ENCODE peak calls at places on chromosomes 16 and 17, in eight cellular contexts. G is body of pancreas, R is esophagus muscularis mucosa, Z is IMR-90, T is tibial nerve, C is breast epithelium, U is lower leg skin, P is heart left ventricle. D is an unnamed sample.

GRCh38 chr17:40068129-40068581 is 5.4 kb downstream of the THRA start:
- DNase-seq in T (peak), R (no peak), P (peak), C (no peak), U (no peak), Z (no peak), G (no peak), D (no peak)

GRCh38 chr16:77496934-77497333 is 62.1 kb upstream of the ADAMTS18 start:
- DNase-seq in C (no peak), U (no peak), P (no peak), Z (no peak), R (no peak), T (no peak), G (no peak), D (no peak)

GRCh38 chr16:21656795-21657768 is 4.7 kb upstream of the IGSF6 start:
- DNase-seq in R (no peak), G (peak), C (no peak), U (no peak), T (peak), P (no peak), Z (peak), D (no peak)

GRCh38 chr16:27446721-27447120 is 44.7 kb downstream of the IL21R start:
- DNase-seq in G (peak), P (peak), U (no peak), Z (no peak), R (no peak), C (no peak), T (no peak), D (peak)

GRCh38 chr17:75073618-75074047 is 14.1 kb upstream of the SLC16A5 start:
- DNase-seq in R (no peak), P (no peak), T (no peak), U (no peak), C (peak), G (no peak), Z (no peak), D (no peak)

GRCh38 chr17:72826602-72827001 is 265.9 kb downstream of the SLC39A11 start:
- DNase-seq in Z (peak), C (no peak), R (no peak), U (no peak), P (no peak), T (no peak), G (no peak), D (no peak)

GRCh38 chr16:57367111-57367752 is 5.1 kb upstream of the CX3CL1 start:
- DNase-seq in G (no peak), C (peak), R (peak), U (no peak), P (no peak), T (no peak), Z (no peak), D (no peak)

GRCh38 chr16:11586856-11587642 is at the start of gene LITAF:
- DNase-seq in U (no peak), C (peak), Z (peak), T (peak), R (no peak), P (peak), G (peak), D (peak)

GRCh38 chr16:67445913-67446907 is 15.3 kb downstream of the HSD11B2 start:
- DNase-seq in Z (no peak), C (no peak), P (peak), G (peak), U (no peak), R (no peak), T (no peak), D (no peak)

GRCh38 chr16:27639588-27640276 is 89.8 kb downstream of the KATNIP start:
- DNase-seq in R (no peak), T (peak), P (no peak), C (no peak), G (peak), Z (peak), U (no peak), D (peak)

DNA sequence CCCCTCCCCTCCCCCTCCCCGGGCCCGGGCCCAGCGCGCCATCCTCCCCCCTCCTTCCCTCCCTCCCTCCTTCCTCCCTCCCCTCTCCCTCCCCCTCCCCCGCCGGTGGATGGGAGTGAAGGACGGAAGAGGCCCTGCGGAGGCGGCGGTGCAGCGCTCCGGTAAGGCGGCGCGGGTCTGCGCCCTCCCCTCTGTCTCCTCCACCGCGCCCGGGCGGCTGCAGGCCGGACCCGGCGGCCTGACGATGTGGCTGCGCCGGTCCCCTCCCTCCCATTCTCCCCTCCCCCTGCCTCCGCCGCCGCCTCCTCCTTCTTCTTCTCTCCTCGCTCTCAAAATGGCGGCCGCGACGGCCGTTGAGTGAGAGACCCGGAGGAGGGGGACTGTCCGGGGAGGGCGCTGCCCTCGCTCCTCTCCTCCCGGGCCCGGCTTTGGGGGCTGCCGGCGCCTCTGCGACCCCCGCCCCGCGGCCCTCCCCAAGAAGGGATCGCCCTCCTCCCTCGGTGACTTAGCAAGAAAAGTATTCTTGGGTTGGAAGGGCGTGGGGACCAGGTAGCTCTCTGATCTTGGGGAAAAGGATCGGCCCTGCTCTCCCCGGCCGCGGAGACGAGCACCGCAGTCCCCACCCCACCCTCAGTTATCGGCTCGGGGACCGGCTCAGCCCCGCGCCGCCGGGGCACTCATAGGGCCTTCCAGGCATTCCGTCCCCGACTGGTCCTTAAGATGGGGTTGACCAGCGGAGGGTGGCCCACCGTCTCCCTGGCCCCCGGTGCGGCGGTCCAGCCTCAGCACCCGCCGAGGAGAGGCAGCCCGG is 597 bp downstream of the PAFAH1B1 start:
- DNase-seq in C (peak), U (peak), G (peak), Z (peak), P (peak), R (peak), T (peak), D (peak)
- TF ChIP-seq POLR2A in C (no peak), U (no peak), G (no peak), Z (no peak), P (no peak), R (no peak), T (peak), D (peak)

DNA sequence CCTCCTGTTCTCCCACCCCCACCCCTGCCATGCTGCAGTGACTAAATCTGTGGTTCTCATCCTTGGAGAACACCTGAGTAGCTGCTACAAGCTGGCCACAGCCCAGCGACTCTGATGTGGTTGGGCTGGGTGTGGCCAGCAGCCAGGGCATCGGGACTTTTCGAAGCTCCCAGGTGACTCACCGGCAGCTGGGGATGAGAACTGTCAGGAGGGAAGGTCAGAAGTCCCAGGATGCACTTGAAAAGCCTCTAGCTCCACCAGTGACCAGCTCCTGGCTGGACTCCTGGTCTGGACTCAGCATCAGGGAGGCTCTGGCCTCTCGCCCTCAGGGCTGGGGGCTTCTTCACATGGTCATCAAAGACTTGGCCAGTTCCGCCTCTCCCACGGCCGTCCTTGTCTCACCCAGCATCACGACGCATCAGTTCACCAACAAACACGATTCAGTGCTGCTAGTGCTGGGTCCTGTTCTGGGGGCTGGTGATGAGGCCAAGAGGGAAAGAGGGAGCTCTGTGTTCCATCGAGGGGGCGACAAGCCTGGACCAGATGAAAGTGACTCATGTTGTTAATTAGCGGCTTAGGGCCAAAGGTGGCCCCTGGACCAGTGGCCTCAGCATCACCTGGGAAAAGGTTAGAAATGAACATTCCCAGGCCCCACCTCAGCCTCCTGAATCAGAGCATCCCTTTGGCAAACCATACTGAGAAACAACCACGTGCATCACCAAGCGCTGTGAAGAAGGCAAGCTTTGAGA is 3.9 kb upstream of the C17orf99 start:
- DNase-seq in Z (peak), P (no peak), U (peak), T (no peak), C (peak), R (no peak), G (peak), D (no peak)
- TF ChIP-seq POLR2A in Z (no peak), P (no peak), U (no peak), T (no peak), C (no peak), R (no peak), G (no peak), D (no peak)

GRCh38 chr17:76078859-76079576 is at the start of gene ZACN:
- DNase-seq in T (no peak), P (no peak), R (no peak), G (no peak), Z (no peak), U (no peak), C (no peak), D (no peak)
- TF ChIP-seq POLR2A in T (no peak), P (no peak), R (no peak), G (no peak), Z (no peak), U (no peak), C (no peak), D (no peak)

DNA sequence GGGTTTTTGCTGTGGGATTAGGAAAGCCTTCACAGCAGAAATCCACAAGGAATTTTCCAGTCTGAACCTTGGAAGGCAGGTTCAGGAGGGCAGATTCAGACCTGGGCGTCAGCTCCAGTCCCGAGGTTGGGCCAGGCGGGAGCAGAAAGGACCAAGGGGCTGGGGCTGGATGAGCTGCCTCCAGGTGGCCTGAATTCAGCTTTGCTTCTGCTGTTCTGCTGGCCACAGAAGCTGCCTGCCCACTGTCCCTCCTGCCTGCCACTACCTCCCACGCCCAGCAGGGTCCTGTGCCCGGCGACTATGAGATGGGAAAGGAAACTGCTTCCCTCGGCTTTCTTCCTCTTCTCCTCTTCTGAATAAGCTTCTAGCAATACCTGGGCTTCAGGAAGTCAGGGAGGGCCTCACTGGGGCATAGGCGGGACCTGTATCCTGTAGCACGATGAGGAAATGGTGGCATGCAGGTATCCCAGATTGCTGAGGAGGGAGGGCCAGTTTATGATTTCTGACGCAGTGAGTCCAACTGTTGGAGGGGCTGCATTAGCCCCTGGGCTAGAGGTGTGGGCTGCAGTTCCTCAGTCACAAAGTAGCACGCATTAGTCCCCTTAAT is 18.4 kb downstream of the TBX4 start:
- DNase-seq in R (no peak), G (no peak), Z (no peak), C (no peak), U (no peak), T (no peak), P (no peak), D (no peak)
- TF ChIP-seq POLR2A in R (no peak), G (no peak), Z (no peak), C (no peak), U (no peak), T (no peak), P (no peak), D (no peak)

DNA sequence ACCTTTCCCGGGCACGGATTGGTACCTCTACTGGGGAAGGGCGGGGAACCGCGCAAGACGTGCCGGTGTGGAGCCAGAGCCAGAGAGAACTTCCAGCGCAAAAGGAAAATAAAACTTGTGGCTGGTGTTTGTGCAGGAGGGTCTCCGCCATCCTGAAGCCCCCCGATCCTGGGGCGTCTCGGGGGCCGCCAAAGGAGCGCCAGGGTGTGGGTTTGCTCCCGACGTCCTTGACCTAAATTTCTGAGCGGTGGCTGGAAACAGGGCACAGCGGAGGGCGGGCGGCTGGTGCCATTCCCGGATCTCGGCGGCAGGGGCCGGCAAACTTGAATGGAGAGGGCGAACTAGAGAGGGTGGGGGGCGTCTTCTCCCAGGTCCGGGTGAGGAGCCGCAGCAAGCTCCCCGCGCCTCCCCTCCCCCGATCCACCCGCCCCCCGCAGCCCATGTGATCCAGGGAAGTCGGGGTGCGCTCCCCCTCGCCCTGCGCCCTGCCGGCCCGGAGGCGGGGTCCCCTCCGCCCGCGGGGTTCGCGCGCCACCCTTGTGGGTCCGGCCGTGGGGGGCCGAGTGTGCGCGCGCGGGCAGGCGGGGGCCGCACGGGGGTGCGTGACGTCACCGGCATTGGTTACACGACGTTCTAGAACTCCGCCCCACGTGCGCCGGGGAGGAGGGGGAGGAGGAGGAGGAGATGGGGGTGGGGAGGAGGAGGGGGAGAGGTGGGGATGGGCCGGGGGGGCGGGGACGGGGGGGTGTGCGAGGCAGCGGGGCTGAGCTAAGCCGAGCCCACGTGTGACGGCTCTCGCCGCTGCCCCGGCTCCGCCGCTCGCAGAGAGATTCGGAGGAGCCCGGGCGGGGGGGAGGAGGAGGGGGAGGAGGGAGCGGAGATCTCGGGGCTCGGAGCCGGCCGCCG is at the start of gene MSI2:
- DNase-seq in T (peak), U (peak), P (peak), R (peak), Z (peak), G (peak), C (peak), D (peak)
- TF ChIP-seq POLR2A in T (peak), U (no peak), P (peak), R (no peak), Z (no peak), G (peak), C (no peak), D (no peak)

DNA sequence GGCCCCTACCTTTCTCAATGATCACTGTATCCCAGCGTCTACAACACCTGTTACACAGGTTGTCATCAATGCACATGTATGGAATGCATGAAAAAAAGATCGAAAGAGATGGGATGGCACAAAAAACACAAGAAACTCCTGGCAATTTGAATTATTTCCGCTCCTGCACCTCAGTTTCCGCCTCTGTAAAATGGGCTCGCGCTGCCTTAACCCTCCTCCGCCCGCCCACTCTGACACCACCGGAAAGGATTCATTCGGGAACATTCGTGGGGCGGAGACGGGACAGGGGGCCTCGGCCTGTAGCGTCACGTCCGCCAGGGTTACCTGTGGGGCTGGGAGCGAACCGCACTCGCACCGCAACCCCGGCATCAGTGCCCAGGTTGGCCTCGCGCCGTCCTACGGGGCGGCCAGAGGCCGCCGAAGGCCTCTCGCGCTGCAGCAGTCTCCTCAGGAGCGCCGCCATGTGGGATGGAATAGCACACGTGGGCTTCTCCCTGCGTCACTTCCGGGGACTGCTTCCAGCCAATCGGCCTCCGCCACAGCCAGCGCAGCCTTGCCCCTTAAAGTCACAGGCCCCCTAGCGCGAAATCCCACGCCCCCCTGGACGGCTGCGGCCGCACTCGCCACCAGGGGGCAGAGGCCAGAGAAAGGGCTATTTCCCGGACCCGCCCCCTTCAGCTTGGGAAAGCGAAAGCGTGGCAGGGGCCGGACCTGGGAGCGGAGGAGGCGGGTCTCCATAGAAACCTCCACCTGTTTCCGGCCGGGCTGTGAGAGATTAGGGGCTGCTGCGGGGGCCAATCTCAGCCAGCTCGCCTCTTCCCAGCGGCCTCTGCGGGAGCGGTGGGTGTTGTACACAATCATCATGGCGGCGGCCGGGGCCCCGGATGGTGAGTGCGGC is at the start of the genes EARS2 and UBFD1:
- DNase-seq in U (peak), Z (peak), R (peak), G (peak), C (peak), P (peak), T (peak), D (peak)
- TF ChIP-seq POLR2A in U (no peak), Z (peak), R (no peak), G (peak), C (no peak), P (peak), T (peak), D (peak)

DNA sequence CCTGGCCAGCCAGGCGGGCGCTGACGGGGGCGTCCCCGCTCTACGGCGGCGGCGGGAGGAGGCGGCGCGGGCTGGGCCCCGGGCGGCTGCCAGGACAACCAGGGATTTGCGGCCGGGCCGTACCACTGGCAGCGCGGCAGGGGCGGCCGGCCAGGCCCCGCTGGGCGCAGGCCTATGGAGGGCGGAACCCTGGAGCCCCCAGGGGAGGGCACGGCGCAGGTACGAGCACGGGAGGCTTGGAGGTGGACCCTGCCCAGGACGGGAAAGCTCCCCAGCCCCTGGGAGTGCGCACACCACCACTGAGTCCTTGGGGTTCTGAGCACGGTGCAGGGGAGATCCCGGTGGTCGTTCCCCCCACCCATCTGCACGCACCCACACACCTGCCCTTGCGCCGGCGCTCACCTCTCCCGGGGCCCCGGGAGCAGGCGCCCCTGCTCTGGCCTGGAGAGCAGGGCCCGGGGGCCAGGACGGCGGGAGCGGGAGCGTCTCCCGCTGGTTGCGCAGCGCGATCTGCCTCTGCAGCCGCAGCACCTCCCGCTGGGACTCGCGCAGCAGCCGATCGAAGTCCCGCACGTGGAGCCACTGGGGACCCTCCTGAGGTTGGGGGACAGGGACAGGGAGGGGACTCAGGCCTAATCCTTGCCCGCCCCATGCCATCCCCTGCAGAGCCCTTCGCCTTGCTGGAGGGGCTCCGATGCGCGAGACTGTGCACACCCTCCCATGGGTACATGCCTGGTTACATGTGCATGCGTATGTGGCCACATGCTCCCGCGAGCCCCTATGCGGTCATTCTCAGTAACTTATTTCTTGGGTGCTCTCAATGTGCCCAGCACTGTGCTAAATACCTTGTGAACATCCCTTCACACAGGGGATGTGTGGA is 3.9 kb downstream of the TSPOAP1 start:
- DNase-seq in P (peak), R (no peak), U (no peak), Z (peak), C (no peak), G (peak), T (no peak), D (peak)
- TF ChIP-seq POLR2A in P (no peak), R (no peak), U (no peak), Z (no peak), C (no peak), G (peak), T (no peak), D (peak)

GRCh38 chr17:44770526-44770925 is 11.7 kb downstream of the ADAM11 start:
- DNase-seq in U (no peak), G (no peak), C (no peak), P (no peak), R (no peak), Z (no peak), T (no peak), D (no peak)

GRCh38 chr17:44775136-44775837 is 16.5 kb downstream of the ADAM11 start:
- DNase-seq in C (peak), T (no peak), P (peak), Z (peak), G (peak), R (peak), U (peak), D (peak)

GRCh38 chr17:44774271-44775135 is 15.7 kb downstream of the ADAM11 start:
- DNase-seq in T (peak), Z (peak), R (peak), G (peak), U (peak), C (peak), P (peak), D (peak)

GRCh38 chr17:44772308-44773024 is 13.7 kb downstream of the ADAM11 start:
- DNase-seq in T (no peak), G (no peak), C (no peak), Z (no peak), U (no peak), R (no peak), P (peak), D (no peak)

GRCh38 chr17:44773140-44773539 is 14.4 kb downstream of the ADAM11 start:
- DNase-seq in T (no peak), U (no peak), G (no peak), P (no peak), Z (no peak), C (no peak), R (no peak), D (no peak)
- TF ChIP-seq POLR2A in T (no peak), U (no peak), G (no peak), P (no peak), Z (no peak), C (no peak), R (no peak), D (no peak)

D was measured in GM12892.